ENCODE peak calls at places on chromosomes 11 and 22, in five cellular contexts. T, G, R, I and Q are unnamed samples.

GRCh38 chr11:1053121-1053901 is 16.8 kb upstream of the MUC6 start:
- DNase-seq in T (no peak), G (no peak), R (no peak), I (no peak), Q (peak; percentile 25)

GRCh38 chr11:79439893-79440450 is 858 bp downstream of the TENM4 start:
- DNase-seq in T (no peak), G (peak; percentile 42), R (no peak), I (peak; percentile 35), Q (no peak)

GRCh38 chr22:45551310-45552016 is 48.8 kb downstream of the FBLN1 start:
- DNase-seq in T (no peak), G (peak; percentile 86), R (no peak), I (no peak), Q (no peak)

GRCh38 chr11:2366271-2366670 is 10.8 kb upstream of the CD81 start:
- DNase-seq in T (no peak), G (no peak), R (no peak), I (no peak), Q (no peak)

GRCh38 chr22:32079110-32080089 is 36.3 kb downstream of the SLC5A1 start:
- DNase-seq in T (peak; percentile 72), G (peak; percentile 91), R (no peak), I (peak; percentile 70), Q (peak; percentile 77)

GRCh38 chr11:102760355-102761035 is 19.9 kb downstream of the MMP10 start:
- DNase-seq in T (no peak), G (peak; percentile 94), R (no peak), I (peak; percentile 94), Q (peak; percentile 93)

GRCh38 chr11:77660947-77661346 is 23.4 kb upstream of the CLNS1A start:
- DNase-seq in T (no peak), G (peak; percentile 56), R (no peak), I (no peak), Q (no peak)

GRCh38 chr22:19419086-19419463 is 12.5 kb downstream of the HIRA start:
- DNase-seq in T (no peak), G (no peak), R (no peak), I (no peak), Q (no peak)

GRCh38 chr22:18154821-18155390 is 4.9 kb downstream of the USP18 start:
- DNase-seq in T (no peak), G (no peak), R (no peak), I (no peak), Q (no peak)

GRCh38 chr11:73585834-73586575 is 11.9 kb downstream of the FAM168A start:
- DNase-seq in T (no peak), G (peak; percentile 84), R (no peak), I (peak; percentile 48), Q (no peak)

GRCh38 chr11:34270711-34271110 is 87.1 kb downstream of the ABTB2 start:
- DNase-seq in T (no peak), G (no peak), R (no peak), I (no peak), Q (no peak)

GRCh38 chr11:69100454-69101099 is 51.8 kb downstream of the TPCN2 start:
- DNase-seq in T (no peak), G (no peak), R (no peak), I (no peak), Q (no peak)

GRCh38 chr11:76671236-76671590 is 666 bp upstream of the LRRC32 start:
- DNase-seq in T (no peak), G (no peak), R (no peak), I (no peak), Q (no peak)

GRCh38 chr11:135035282-135035681 is 623.2 kb upstream of the B3GAT1 start:
- DNase-seq in T (no peak), G (no peak), R (no peak), I (no peak), Q (no peak)
- H3K4me3 ChIP-seq in T (no peak overlapping the region), G (no peak overlapping the region), R (no peak overlapping the region), I (no peak overlapping the region), Q (no peak overlapping the region)

DNA sequence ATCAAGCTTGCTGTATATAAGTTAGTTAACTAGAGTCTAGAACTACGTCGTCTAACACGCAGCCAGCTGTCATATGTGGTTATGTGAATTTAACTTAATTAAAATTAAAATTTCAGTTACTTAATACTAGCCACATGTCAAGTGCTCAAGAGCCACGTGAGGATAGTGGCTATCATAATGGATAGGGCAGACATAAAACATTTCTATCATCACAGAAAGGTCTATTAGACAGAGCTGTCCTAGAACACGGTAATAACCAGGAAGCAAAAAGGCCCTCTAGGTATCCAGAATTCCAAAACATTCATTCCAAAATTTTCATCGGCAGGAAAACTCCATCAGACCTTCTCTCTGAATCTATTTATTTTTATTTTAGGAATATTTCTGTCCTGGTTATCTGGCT is 123.9 kb downstream of the RBFOX2 start:
- DNase-seq in T (no peak), G (no peak), R (no peak), I (no peak), Q (no peak)
- H3K4me3 ChIP-seq in T (no peak overlapping the region), G (no peak overlapping the region), R (no peak overlapping the region), I (no peak overlapping the region), Q (no peak overlapping the region)

DNA sequence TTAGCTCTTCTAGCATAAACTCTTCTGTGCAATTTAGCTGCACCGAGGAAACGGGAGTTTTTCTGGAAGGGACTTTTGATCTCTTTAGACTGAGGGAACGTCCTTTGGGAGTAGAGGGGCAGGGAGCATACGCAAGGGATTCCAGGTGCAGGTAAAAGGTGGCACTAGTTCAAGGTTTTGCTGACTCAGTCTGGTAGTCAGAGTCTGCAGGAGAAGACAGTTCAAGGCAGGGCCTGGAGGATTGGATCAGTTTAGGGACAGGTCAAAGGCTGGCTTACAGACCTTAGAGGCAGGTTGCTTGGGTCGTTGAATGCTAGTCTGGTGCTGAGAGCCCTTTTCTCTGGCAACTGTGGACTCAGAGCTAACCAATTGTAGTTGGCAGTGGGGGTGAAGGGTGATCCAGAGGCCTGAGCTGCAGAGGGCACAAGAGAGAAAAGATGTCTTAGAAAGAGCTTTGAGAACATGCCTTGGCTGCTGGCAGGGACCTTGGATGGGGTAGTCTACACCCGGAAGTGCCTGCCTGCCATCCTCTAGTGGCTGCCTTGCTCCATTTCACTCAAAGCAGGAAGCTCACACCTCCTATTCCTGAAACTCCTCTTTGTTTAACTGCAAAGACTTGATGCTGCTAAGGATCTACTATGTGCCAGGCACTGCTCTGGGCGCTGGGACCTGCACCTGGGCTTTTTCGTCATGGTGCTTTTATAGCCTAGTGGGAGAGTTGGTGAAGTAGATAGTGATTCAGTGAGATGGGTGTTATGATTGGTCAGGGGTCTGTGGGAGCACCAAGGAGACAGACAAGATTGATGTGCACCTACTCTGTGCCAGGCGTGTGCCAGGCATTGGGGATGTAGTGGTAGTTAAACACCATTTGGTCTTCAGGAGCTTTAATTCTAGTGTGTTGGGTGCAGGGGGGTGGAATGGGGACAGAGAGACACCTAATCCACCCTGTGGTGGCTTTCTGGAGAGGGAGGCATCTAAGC is 17.1 kb downstream of the MIAT start:
- DNase-seq in T (no peak), G (peak; percentile 38), R (no peak), I (no peak), Q (no peak)
- H3K4me3 ChIP-seq in T (no peak overlapping the region), G (no peak overlapping the region), R (peak overlapping the region; percentile 92), I (no peak overlapping the region), Q (peak overlapping the region; percentile 84)

GRCh38 chr11:119087747-119088241 is 3.1 kb downstream of the HMBS start:
- DNase-seq in T (no peak), G (no peak), R (no peak), I (no peak), Q (no peak)
- H3K4me3 ChIP-seq in T (no peak overlapping the region), G (no peak overlapping the region), R (no peak overlapping the region), I (no peak overlapping the region), Q (no peak overlapping the region)

DNA sequence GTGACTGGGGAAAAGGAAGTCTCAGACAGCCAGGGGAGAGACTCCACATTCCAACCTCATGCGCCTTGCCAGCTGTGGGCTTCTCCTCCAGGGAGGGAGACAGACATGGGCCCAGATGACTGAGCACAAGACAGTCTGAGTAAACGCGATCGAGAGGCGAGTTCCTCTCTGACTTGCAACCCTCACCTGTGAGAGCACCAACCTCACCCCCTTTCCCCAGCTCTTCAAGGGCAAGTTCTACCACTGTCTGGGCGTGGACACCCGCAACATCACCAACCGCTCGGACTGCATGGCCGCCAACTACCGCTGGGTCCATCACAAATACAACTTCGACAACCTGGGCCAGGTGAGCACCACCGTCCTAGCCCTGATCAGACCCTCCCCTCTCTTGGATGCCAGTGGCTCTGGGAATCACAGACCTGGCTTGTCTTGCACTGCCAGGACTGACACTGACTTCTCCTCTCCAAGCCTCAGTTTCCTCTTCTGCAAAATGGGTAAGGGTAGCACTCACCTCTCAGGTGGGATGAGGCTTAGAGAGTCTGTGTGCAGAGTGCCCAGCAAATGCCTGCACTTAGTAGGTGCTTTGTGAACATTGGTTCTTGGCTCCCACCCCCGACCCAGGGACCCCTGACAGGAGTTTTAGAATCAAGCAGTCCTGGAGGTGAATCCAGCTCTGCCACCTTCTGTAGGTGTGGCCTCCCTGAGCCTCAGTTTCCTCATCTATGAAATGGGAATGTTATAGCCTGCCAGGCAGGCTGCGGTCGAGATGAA is 95.3 kb downstream of the CACNA1I start:
- DNase-seq in T (no peak), G (no peak), R (no peak), I (no peak), Q (no peak)
- H3K4me3 ChIP-seq in T (no peak overlapping the region), G (no peak overlapping the region), R (no peak overlapping the region), I (no peak overlapping the region), Q (no peak overlapping the region)

GRCh38 chr22:23697031-23697970 is 6.5 kb downstream of the RGL4 start:
- DNase-seq in T (no peak), G (no peak), R (no peak), I (no peak), Q (no peak)
- H3K4me3 ChIP-seq in T (no peak overlapping the region), G (no peak overlapping the region), R (peak overlapping the region; percentile 84), I (no peak overlapping the region), Q (no peak overlapping the region)

GRCh38 chr11:46203746-46204145 is 73.7 kb upstream of the CREB3L1 start:
- DNase-seq in T (no peak), G (no peak), R (no peak), I (no peak), Q (no peak)
- H3K4me3 ChIP-seq in T (no peak overlapping the region), G (no peak overlapping the region), R (no peak overlapping the region), I (no peak overlapping the region), Q (no peak overlapping the region)